ENCODE peak calls at places on chromosomes 2 and 18, in eight cellular contexts. L is GM13977; K is neural crest cell; X is stimulated activated CD4-positive, alpha-beta T cell treated with anti-CD3 and anti-CD28 coated beads, Interleukin-2, amount 100 ng/mL, for 24 hours; O is OCI-LY7; U is AG10803; R is bronchial epithelial cell; H is A172. N is an unnamed sample.

GRCh38 chr2:31302940-31303563 is 69.1 kb downstream of the EHD3 start:
- DNase-seq in L (no peak), K (no peak), X (no peak), O (no peak), U (no peak), R (peak), H (no peak), N (no peak)

GRCh38 chr2:213490087-213490486 is 205.8 kb downstream of the SPAG16 start:
- DNase-seq in L (peak), K (no peak), X (no peak), O (peak), U (no peak), R (peak), H (no peak), N (no peak)

GRCh38 chr2:205141381-205141780 is 540.9 kb upstream of the NRP2 start:
- DNase-seq in L (no peak), K (no peak), X (no peak), O (no peak), U (no peak), R (no peak), H (no peak), N (no peak)

GRCh38 chr18:21439453-21439852 is 161.1 kb downstream of the ESCO1 start:
- DNase-seq in L (no peak), K (no peak), X (no peak), O (no peak), U (peak), R (peak), H (peak), N (peak)

GRCh38 chr2:47002480-47003381 is 87.1 kb upstream of the MCFD2 start:
- DNase-seq in L (no peak), K (peak), X (no peak), O (no peak), U (peak), R (peak), H (peak), N (peak)

GRCh38 chr2:68734688-68735525 is at the start of gene ARHGAP25:
- DNase-seq in L (no peak), K (no peak), X (peak), O (peak), U (no peak), R (no peak), H (no peak), N (no peak)

GRCh38 chr2:39381653-39382052 is 55.4 kb downstream of the MAP4K3 start:
- DNase-seq in L (no peak), K (no peak), X (no peak), O (no peak), U (no peak), R (no peak), H (no peak), N (no peak)

GRCh38 chr2:32591669-32592463 is 36.0 kb upstream of the TTC27 start:
- DNase-seq in L (no peak), K (no peak), X (no peak), O (peak), U (peak), R (peak), H (peak), N (no peak)

GRCh38 chr2:48448274-48449061 is 81.5 kb upstream of the STON1 start:
- DNase-seq in L (no peak), K (no peak), X (no peak), O (no peak), U (peak), R (peak), H (peak), N (peak)

GRCh38 chr2:237669628-237670351 is 42.4 kb downstream of the LRRFIP1 start:
- DNase-seq in L (peak), K (no peak), X (no peak), O (peak), U (peak), R (no peak), H (peak), N (peak)

GRCh38 chr2:48914477-48915077 is 159.1 kb upstream of the LHCGR start:
- DNase-seq in L (no peak), K (no peak), X (no peak), O (no peak), U (no peak), R (no peak), H (no peak), N (no peak)